ENCODE peak calls at places on chromosomes 2 and 18, in four cellular contexts. B is GM12878, K is HCT116, A is K562. O is an unnamed sample.

GRCh38 chr2:187951470-187952218 is 340.0 kb upstream of the GULP1 start:
- DNase-seq in B (no peak), K (no peak), A (no peak), O (no peak)

GRCh38 chr18:36296591-36297418 is 708 bp upstream of the FHOD3 start:
- DNase-seq in B (no peak), K (peak), A (peak), O (peak)

GRCh38 chr2:207337234-207338219 is 171.8 kb upstream of the KLF7 start:
- DNase-seq in B (no peak), K (peak), A (peak), O (no peak)

GRCh38 chr2:33810046-33810835 is 211.1 kb upstream of the FAM98A start:
- DNase-seq in B (no peak), K (no peak), A (no peak), O (no peak)

GRCh38 chr2:141348481-141348880 is 782.3 kb downstream of the LRP1B start:
- DNase-seq in B (no peak), K (no peak), A (no peak), O (no peak)

GRCh38 chr2:231672617-231673347 is 35.5 kb upstream of the PTMA start:
- DNase-seq in B (peak), K (peak), A (peak), O (no peak)

GRCh38 chr2:118371500-118371899 is 283.2 kb downstream of the INSIG2 start:
- DNase-seq in B (no peak), K (peak), A (no peak), O (peak)

GRCh38 chr2:190458352-190459107 is 50.4 kb downstream of the MFSD6 start:
- DNase-seq in B (no peak), K (no peak), A (no peak), O (no peak)

GRCh38 chr2:63976125-63976510 is 43.1 kb downstream of the VPS54 start:
- DNase-seq in B (no peak), K (no peak), A (no peak), O (no peak)

GRCh38 chr2:40760071-40760666 is 308.3 kb upstream of the SLC8A1 start:
- DNase-seq in B (no peak), K (peak), A (peak), O (peak)

GRCh38 chr2:117330611-117331010 is 483.9 kb upstream of the DDX18 start:
- DNase-seq in B (no peak), K (no peak), A (no peak), O (no peak)

GRCh38 chr18:24831871-24832665 is 371.6 kb downstream of the HRH4 start:
- DNase-seq in B (no peak), K (no peak), A (no peak), O (no peak)

GRCh38 chr2:237283136-237283928 is 130.6 kb downstream of the COL6A3 start:
- DNase-seq in B (no peak), K (no peak), A (no peak), O (no peak)

GRCh38 chr18:2952605-2953004 is 60.3 kb downstream of the LPIN2 start:
- DNase-seq in B (no peak), K (no peak), A (no peak), O (no peak)

DNA sequence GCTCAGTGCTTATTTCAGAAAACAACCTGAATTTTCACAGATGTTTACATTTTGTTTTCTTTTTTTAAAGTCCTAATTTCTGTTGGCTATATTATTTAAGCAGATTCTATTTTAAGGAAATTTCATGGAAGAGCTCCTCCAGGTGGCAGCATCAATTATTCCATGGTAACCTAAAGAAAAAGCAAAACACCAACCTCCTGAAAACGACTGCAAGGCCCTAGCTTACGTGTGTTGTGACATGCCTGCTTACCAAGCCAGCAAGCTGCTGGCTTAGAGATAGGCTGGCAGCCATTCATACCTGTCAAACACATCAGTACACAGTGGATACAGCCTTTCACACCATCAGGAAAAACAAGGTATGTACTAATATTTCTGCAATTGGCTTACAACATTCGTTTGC is 64.9 kb downstream of the LPIN2 start:
- DNase-seq in B (no peak), K (peak), A (peak), O (no peak)
- TF ChIP-seq JUND in B (no peak), K (no peak), A (no peak), O (no peak)

GRCh38 chr2:46239175-46239846 is 57.9 kb upstream of the EPAS1 start:
- DNase-seq in B (no peak), K (no peak), A (no peak), O (no peak)

GRCh38 chr2:46236006-46236875 is 61.0 kb upstream of the EPAS1 start:
- DNase-seq in B (no peak), K (no peak), A (no peak), O (no peak)

GRCh38 chr2:46241344-46241743 is 55.9 kb upstream of the EPAS1 start:
- DNase-seq in B (no peak), K (no peak), A (no peak), O (no peak)

GRCh38 chr2:46236876-46237859 is 60.0 kb upstream of the EPAS1 start:
- DNase-seq in B (no peak), K (no peak), A (no peak), O (no peak)

DNA sequence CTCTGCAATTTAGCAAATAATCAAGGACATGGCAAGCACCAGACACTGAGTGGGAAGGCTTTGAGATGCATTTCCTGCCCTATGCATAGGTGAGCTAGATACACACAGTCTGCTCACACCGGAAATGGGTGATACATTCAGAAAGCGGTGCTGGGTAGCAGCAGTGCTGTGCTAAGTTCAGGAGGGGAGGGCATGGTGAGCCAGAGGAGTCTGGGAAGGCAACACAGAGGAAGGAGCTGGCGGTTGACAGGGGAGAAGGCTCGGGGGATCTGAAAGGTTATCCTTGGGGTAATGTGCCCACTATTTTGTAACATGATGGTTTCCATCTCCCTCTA is 57.4 kb upstream of the EPAS1 start:
- DNase-seq in B (peak), K (no peak), A (no peak), O (no peak)
- TF ChIP-seq JUND in B (no peak), K (no peak), A (no peak), O (no peak)

DNA sequence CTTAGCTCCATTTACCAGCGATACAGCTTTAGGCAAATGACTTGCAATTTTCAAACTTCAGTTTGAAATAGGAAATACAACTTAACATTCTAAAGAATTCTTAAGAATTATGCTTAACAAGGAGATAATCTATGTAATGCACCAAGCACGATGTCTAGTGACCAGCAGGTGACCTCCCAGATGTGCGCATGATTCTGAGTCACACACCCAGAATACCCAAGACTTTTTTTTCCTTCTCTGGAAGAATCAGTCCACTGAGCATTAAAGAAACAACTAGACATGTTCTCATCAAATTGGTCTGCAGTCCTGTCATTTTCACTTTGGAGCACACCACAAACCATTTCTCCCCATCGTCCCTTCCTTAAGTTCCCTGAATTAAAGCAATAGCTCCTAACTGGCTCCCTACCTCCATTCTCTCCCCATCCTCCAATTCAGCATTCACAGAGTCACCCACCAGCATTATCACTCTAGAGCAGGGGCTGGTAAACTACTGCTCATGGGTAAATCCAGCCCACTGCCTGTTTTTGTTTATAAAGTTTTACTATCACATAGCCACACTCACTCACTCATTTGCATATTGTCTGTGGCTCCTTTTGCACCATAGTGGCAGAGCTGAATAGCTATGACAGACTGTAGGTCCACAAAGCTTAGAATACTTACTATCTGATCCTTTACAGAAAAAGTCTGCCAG is 13.2 kb downstream of the EVA1A start:
- DNase-seq in B (no peak), K (no peak), A (no peak), O (no peak)
- TF ChIP-seq JUND in B (no peak), K (no peak), A (no peak), O (no peak)

DNA sequence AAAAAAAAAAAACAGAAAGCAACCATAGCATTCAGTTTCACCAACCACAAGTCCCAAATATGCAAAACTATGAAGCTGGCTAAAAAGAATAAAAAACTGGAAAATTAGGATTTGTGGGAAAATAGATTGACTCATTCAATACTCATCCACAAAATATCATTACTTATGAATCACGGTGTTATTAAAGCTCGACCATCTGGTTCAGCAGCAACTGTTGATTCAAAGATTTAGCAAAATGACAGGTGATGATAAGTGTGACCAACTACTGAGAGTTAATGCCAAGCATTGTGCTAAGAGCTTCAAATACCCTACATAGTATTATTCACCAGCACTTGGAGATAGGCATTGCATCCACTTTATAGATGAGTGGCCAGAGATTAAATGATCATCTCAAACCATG is 26.2 kb upstream of the XDH start:
- DNase-seq in B (no peak), K (no peak), A (no peak), O (no peak)
- TF ChIP-seq JUND in B (no peak), K (no peak), A (no peak), O (no peak)

GRCh38 chr2:239728751-239729150 is 296.4 kb downstream of the NDUFA10 start:
- DNase-seq in B (no peak), K (no peak), A (no peak), O (no peak)
- TF ChIP-seq JUND in B (no peak), K (no peak), A (no peak), O (no peak)

GRCh38 chr2:65407240-65407639 is 25.2 kb downstream of the SPRED2 start:
- DNase-seq in B (no peak), K (no peak), A (no peak), O (no peak)

GRCh38 chr2:65402780-65403528 is 29.4 kb downstream of the SPRED2 start:
- DNase-seq in B (no peak), K (no peak), A (no peak), O (no peak)

GRCh38 chr2:65404988-65405697 is 27.3 kb downstream of the SPRED2 start:
- DNase-seq in B (no peak), K (no peak), A (no peak), O (no peak)

GRCh38 chr2:65402339-65402738 is 30.1 kb downstream of the SPRED2 start:
- DNase-seq in B (no peak), K (no peak), A (no peak), O (no peak)

DNA sequence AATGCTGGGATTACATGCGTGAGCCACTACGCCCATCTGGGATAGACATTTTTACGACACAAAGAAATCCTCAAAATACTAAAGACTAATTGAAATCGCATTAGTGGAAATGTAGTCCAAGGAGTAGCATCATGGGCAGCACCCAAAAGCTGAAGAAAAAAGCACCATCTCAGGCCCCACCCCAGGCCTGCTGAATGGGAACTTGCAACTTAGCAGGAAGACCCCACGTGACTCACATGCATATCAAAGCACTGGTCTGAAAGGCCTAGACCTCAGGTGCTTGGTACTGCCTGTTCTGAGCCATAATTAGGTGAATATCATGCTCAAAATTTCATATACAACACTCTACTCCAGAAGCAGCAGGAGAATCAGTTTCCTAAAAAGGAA is 28.9 kb downstream of the SPRED2 start:
- DNase-seq in B (no peak), K (no peak), A (no peak), O (no peak)
- TF ChIP-seq JUND in B (no peak), K (no peak), A (no peak), O (no peak)

GRCh38 chr2:239251971-239252370 is 148.8 kb downstream of the HDAC4 start:
- DNase-seq in B (no peak), K (no peak), A (no peak), O (no peak)
- TF ChIP-seq JUND in B (no peak), K (no peak), A (no peak), O (no peak)

GRCh38 chr2:156401863-156402262 is 34.3 kb upstream of the GPD2 start:
- DNase-seq in B (no peak), K (no peak), A (no peak), O (no peak)
- TF ChIP-seq JUND in B (no peak), K (no peak), A (no peak), O (no peak)

GRCh38 chr2:59713577-59713976 is 839.9 kb downstream of the BCL11A start:
- DNase-seq in B (no peak), K (no peak), A (no peak), O (no peak)
- TF ChIP-seq JUND in B (no peak), K (no peak), A (no peak), O (no peak)

GRCh38 chr2:79638943-79639342 is 126.1 kb downstream of the CTNNA2 start:
- DNase-seq in B (no peak), K (no peak), A (no peak), O (no peak)
- TF ChIP-seq JUND in B (no peak), K (no peak), A (no peak), O (no peak)

O was measured in T47D.